ENCODE peak calls at places on chromosomes 3 and 15, in five cellular contexts. X, T, M, Z and K are unnamed samples.

GRCh38 chr3:139935071-139935865 is at the start of gene CLSTN2:
- DNase-seq in T (peak; percentile 79), X (peak; percentile 70), M (peak; percentile 71), Z (peak; percentile 92), K (peak; percentile 79)

GRCh38 chr3:162719684-162720341 is 1223.2 kb downstream of the OTOL1 start:
- DNase-seq in M (no peak), Z (no peak), T (peak; percentile 10), X (no peak), K (no peak)

GRCh38 chr3:156642750-156643728 is 31.4 kb upstream of the TIPARP start:
- DNase-seq in M (no peak), T (no peak), Z (no peak), X (no peak), K (no peak)

GRCh38 chr15:60325905-60326304 is 71.9 kb downstream of the ANXA2 start:
- DNase-seq in M (no peak), T (no peak), Z (no peak), X (no peak), K (no peak)

GRCh38 chr15:77035584-77035983 is 35.3 kb downstream of the TSPAN3 start:
- DNase-seq in T (no peak), X (no peak), M (no peak), Z (no peak), K (peak; percentile 43)

GRCh38 chr3:113409676-113410075 is 31.6 kb downstream of the CFAP44 start:
- DNase-seq in M (no peak), Z (no peak), X (no peak), T (no peak), K (no peak)

GRCh38 chr3:12935023-12935860 is 93.9 kb upstream of the RPL32 start:
- DNase-seq in T (peak; percentile 46), Z (no peak), X (no peak), M (no peak), K (no peak)

GRCh38 chr15:101217446-101217845 is 34.4 kb downstream of the CHSY1 start:
- DNase-seq in Z (no peak), X (no peak), M (no peak), T (no peak), K (no peak)

GRCh38 chr3:190175490-190175889 is 54.8 kb upstream of the P3H2 start:
- DNase-seq in Z (peak; percentile 30), M (no peak), T (no peak), X (no peak), K (no peak)

GRCh38 chr3:71510485-71510884 is 73.0 kb downstream of the FOXP1 start:
- DNase-seq in Z (no peak), T (no peak), X (peak; percentile 44), M (no peak), K (no peak)

GRCh38 chr15:50058231-50058630 is 60.8 kb downstream of the ATP8B4 start:
- DNase-seq in X (no peak), T (peak; percentile 10), Z (no peak), M (no peak), K (no peak)

GRCh38 chr3:54358969-54359648 is 236.8 kb downstream of the CACNA2D3 start:
- DNase-seq in T (no peak), X (no peak), Z (no peak), M (no peak), K (peak; percentile 64)

GRCh38 chr3:170367797-170368196 is 10.3 kb downstream of the SKIL start:
- DNase-seq in Z (no peak), M (no peak), X (no peak), T (no peak), K (no peak)

GRCh38 chr3:170361711-170362110 is 4.2 kb downstream of the SKIL start:
- DNase-seq in T (no peak), M (no peak), Z (no peak), X (no peak), K (no peak)

GRCh38 chr3:170363471-170363994 is 6.0 kb downstream of the SKIL start:
- DNase-seq in X (no peak), T (no peak), Z (no peak), M (no peak), K (no peak)

GRCh38 chr3:170368921-170369320 is 11.4 kb downstream of the SKIL start:
- DNase-seq in M (no peak), Z (no peak), X (no peak), T (no peak), K (no peak)

DNA sequence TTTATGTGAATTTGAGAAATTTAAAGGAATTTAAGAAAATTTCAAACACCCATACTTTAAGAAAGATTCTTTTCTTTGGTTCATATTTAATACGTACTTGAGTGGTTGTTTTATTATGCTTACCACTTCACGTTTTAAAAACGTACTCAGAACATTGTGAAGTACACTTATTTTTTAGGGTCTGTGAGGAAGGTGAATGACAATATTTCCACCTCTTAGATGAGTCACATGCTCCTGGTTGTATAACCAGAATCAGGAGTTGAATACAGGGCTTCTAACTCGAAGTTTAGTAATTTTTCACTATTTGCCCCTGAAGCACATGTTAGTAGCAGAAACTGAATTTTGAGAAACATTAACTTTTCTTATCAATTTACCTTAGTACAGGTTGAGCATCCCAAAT is 7.5 kb downstream of the SKIL start:
- DNase-seq in Z (no peak), X (no peak), T (no peak), M (no peak), K (no peak)
- H3K36me3 ChIP-seq in Z (no peaks in the 10 kb centered on the region), X (no peaks in the 10 kb centered on the region), T (peaks cover 71% of the 10 kb centered on the region), M (no peaks in the 10 kb centered on the region), K (peaks cover 19% of the 10 kb centered on the region)

GRCh38 chr15:43880406-43881184 is 53.8 kb downstream of the WDR76 start:
- DNase-seq in Z (peak; percentile 6), M (no peak), X (no peak), T (no peak), K (no peak)

GRCh38 chr15:43886558-43886957 is 59.8 kb downstream of the WDR76 start:
- DNase-seq in T (no peak), M (no peak), Z (no peak), X (no peak), K (no peak)

GRCh38 chr15:43879386-43880355 is 52.9 kb downstream of the WDR76 start:
- DNase-seq in T (no peak), M (no peak), Z (no peak), X (no peak), K (no peak)

GRCh38 chr15:43881944-43882343 is 55.1 kb downstream of the WDR76 start:
- DNase-seq in M (no peak), Z (peak; percentile 43), X (no peak), T (no peak), K (no peak)

GRCh38 chr15:43883571-43883970 is 56.8 kb downstream of the WDR76 start:
- DNase-seq in Z (no peak), T (no peak), M (no peak), X (no peak), K (no peak)
- H3K36me3 ChIP-seq in Z (no peaks in the 10 kb centered on the region), T (peaks cover 4% of the 10 kb centered on the region), M (no peaks in the 10 kb centered on the region), X (no peaks in the 10 kb centered on the region), K (no peaks in the 10 kb centered on the region)

DNA sequence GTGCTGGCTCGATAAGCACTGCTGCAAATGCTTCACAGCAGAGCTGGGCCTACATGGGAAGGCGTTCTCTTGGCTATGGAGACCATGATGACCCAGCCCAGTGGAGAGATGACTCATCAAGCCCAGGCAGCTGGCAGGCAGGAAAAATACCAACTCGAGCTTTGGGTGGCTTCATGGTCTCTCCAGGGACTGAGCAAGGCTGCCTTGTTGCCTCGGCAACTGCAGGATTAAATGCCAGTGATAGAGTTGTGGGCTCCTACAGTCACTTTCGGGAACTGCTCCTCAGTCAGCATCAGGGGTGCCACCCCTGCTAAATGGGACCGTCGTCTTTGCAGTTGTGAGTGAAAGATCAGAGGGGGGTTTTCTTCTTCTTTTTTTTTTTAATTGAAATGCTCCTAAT is 54.6 kb upstream of the MYZAP start:
- DNase-seq in Z (peak; percentile 70), X (no peak), M (peak; percentile 88), T (peak; percentile 92), K (peak; percentile 81)
- H3K36me3 ChIP-seq in Z (no peaks in the 10 kb centered on the region), X (no peaks in the 10 kb centered on the region), M (no peaks in the 10 kb centered on the region), T (no peaks in the 10 kb centered on the region), K (no peaks in the 10 kb centered on the region)

DNA sequence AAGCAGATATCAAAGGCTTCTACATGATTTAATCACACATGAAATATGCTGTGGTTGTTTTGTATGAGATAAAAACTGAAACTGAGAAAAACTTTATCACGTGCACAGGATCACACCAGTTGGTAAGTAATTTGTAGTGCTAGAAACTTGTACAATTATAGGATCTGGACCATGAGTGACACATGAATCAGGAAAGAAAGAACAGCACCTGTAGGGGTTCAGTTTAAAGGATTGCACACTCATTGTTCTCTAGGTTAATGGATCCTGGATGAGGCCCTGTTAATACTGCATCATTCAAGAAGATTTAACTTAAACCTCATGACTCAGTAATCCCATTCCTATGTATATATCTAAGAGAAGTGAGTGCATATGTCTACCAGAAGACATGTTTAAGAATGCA is 87.9 kb downstream of the STT3B start:
- DNase-seq in Z (peak; percentile 6), X (peak; percentile 79), M (no peak), T (no peak), K (no peak)
- H3K36me3 ChIP-seq in Z (peaks cover 14% of the 10 kb centered on the region), X (peaks cover 3% of the 10 kb centered on the region), M (no peaks in the 10 kb centered on the region), T (no peaks in the 10 kb centered on the region), K (peaks cover 26% of the 10 kb centered on the region)

DNA sequence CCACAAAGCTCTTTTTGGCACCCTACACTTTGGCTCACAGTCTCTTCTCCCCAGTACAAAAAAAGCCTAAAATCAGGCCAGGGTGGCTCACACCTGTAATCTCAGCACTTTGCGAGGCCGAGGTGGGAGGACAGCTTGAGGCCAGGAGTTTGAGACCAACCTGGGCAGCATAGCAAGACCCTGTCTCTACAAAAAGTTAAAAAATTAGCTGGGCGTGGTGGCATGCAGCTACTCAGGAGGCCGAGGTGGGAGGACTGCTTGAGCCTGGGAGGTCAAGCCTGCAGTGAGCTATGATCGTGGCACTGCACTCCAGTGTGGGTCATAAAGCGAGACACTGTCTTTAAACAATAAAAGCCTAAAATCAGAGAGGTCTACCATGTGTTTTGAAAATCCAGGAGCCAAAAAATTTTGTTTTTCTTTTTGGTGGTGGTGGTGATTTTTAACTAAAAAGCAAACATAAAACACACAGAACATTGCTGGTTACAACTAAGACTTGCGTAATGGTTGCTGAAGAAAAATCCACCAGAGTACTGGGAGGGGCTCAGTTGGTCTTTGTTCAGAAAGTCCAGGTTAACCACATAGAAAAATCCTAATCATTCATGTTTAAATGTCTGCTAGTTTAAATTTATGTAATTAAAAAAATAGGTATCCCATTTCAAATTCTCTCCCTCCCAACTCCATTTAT is 1.6 kb upstream of the MAN2C1 start:
- DNase-seq in M (no peak), T (no peak), X (no peak), Z (no peak), K (no peak)
- H3K36me3 ChIP-seq in M (no peaks in the 10 kb centered on the region), T (peaks cover 32% of the 10 kb centered on the region), X (peaks cover 13% of the 10 kb centered on the region), Z (peaks cover 15% of the 10 kb centered on the region), K (peaks cover 52% of the 10 kb centered on the region)

GRCh38 chr15:98920091-98920880 is 87.3 kb downstream of the PGPEP1L start:
- DNase-seq in T (no peak), X (no peak), M (no peak), Z (no peak), K (no peak)

GRCh38 chr15:98917417-98917816 is 90.2 kb downstream of the PGPEP1L start:
- DNase-seq in Z (no peak), M (no peak), X (no peak), T (no peak), K (no peak)

GRCh38 chr15:98916826-98917225 is 90.8 kb downstream of the PGPEP1L start:
- DNase-seq in X (no peak), Z (no peak), M (no peak), T (no peak), K (no peak)

GRCh38 chr15:98909968-98910885 is 97.4 kb downstream of the PGPEP1L start:
- DNase-seq in Z (no peak), M (no peak), T (no peak), X (no peak), K (no peak)

GRCh38 chr15:98914626-98915025 is 93.0 kb downstream of the PGPEP1L start:
- DNase-seq in M (no peak), Z (no peak), X (no peak), T (no peak), K (no peak)
- H3K36me3 ChIP-seq in M (no peaks in the 10 kb centered on the region), Z (no peaks in the 10 kb centered on the region), X (no peaks in the 10 kb centered on the region), T (peaks cover 52% of the 10 kb centered on the region), K (peaks cover 74% of the 10 kb centered on the region)